ENCODE peak calls at places on chromosomes 4 and X, in five cellular contexts. One of them, this sample, is unnamed.

GRCh38 chr4:141499454-141499853 is 136.9 kb upstream of the IL15 start:
- DNase-seq in fibroblast of pulmonary artery: no peak
- DNase-seq in IMR-90: no peak
- DNase-seq in left ventricle myocardium inferior: no peak
- DNase-seq in HFFc6: no peak
- DNase-seq in this sample: no peak

GRCh38 chr4:139887962-139888735 is 222.5 kb downstream of the MGST2 start:
- DNase-seq in left ventricle myocardium inferior: no peak
- DNase-seq in IMR-90: no peak
- DNase-seq in fibroblast of pulmonary artery: no peak
- DNase-seq in HFFc6: no peak
- DNase-seq in this sample: no peak

GRCh38 chrX:27680726-27681125 is 90.6 kb downstream of the DCAF8L2 start:
- DNase-seq in left ventricle myocardium inferior: no peak
- DNase-seq in HFFc6: no peak
- DNase-seq in IMR-90: peak
- DNase-seq in fibroblast of pulmonary artery: peak
- DNase-seq in this sample: no peak

GRCh38 chr4:106583108-106583507 is 214.5 kb upstream of the GIMD1 start:
- DNase-seq in IMR-90: no peak
- DNase-seq in left ventricle myocardium inferior: no peak
- DNase-seq in HFFc6: no peak
- DNase-seq in fibroblast of pulmonary artery: no peak
- DNase-seq in this sample: no peak

GRCh38 chrX:110123331-110123782 is 120.4 kb downstream of the TMEM164 start:
- DNase-seq in HFFc6: no peak
- DNase-seq in IMR-90: no peak
- DNase-seq in fibroblast of pulmonary artery: peak
- DNase-seq in left ventricle myocardium inferior: no peak
- DNase-seq in this sample: no peak

GRCh38 chrX:103063918-103064434 is at the start of gene BEX1:
- DNase-seq in left ventricle myocardium inferior: no peak
- DNase-seq in IMR-90: no peak
- DNase-seq in fibroblast of pulmonary artery: peak
- DNase-seq in HFFc6: no peak
- DNase-seq in this sample: no peak

GRCh38 chr4:1448589-1449420 is 42.6 kb upstream of the NKX1-1 start:
- DNase-seq in HFFc6: no peak
- DNase-seq in fibroblast of pulmonary artery: no peak
- DNase-seq in IMR-90: no peak
- DNase-seq in left ventricle myocardium inferior: no peak
- DNase-seq in this sample: no peak

GRCh38 chr4:123600426-123600825 is 203.8 kb downstream of the SPRY1 start:
- DNase-seq in left ventricle myocardium inferior: no peak
- DNase-seq in fibroblast of pulmonary artery: peak
- DNase-seq in IMR-90: no peak
- DNase-seq in HFFc6: no peak
- DNase-seq in this sample: no peak

GRCh38 chrX:39416547-39417262 is 615.4 kb downstream of the MID1IP1 start:
- DNase-seq in IMR-90: no peak
- DNase-seq in left ventricle myocardium inferior: no peak
- DNase-seq in HFFc6: no peak
- DNase-seq in fibroblast of pulmonary artery: no peak
- DNase-seq in this sample: no peak

GRCh38 chr4:61517144-61517543 is 317.0 kb downstream of the ADGRL3 start:
- DNase-seq in HFFc6: no peak
- DNase-seq in fibroblast of pulmonary artery: no peak
- DNase-seq in left ventricle myocardium inferior: no peak
- DNase-seq in IMR-90: no peak
- DNase-seq in this sample: no peak

GRCh38 chr4:70901607-70901983 is 574 bp upstream of the MOB1B start:
- DNase-seq in IMR-90: no peak
- DNase-seq in left ventricle myocardium inferior: no peak
- DNase-seq in HFFc6: no peak
- DNase-seq in fibroblast of pulmonary artery: no peak
- DNase-seq in this sample: no peak

GRCh38 chr4:70903282-70903603 is 1.1 kb downstream of the MOB1B start:
- DNase-seq in left ventricle myocardium inferior: no peak
- DNase-seq in HFFc6: no peak
- DNase-seq in IMR-90: no peak
- DNase-seq in fibroblast of pulmonary artery: peak
- DNase-seq in this sample: no peak

GRCh38 chr4:70902577-70903281 is 560 bp downstream of the MOB1B start:
- DNase-seq in IMR-90: peak
- DNase-seq in fibroblast of pulmonary artery: peak
- DNase-seq in left ventricle myocardium inferior: no peak
- DNase-seq in HFFc6: peak
- DNase-seq in this sample: peak

DNA sequence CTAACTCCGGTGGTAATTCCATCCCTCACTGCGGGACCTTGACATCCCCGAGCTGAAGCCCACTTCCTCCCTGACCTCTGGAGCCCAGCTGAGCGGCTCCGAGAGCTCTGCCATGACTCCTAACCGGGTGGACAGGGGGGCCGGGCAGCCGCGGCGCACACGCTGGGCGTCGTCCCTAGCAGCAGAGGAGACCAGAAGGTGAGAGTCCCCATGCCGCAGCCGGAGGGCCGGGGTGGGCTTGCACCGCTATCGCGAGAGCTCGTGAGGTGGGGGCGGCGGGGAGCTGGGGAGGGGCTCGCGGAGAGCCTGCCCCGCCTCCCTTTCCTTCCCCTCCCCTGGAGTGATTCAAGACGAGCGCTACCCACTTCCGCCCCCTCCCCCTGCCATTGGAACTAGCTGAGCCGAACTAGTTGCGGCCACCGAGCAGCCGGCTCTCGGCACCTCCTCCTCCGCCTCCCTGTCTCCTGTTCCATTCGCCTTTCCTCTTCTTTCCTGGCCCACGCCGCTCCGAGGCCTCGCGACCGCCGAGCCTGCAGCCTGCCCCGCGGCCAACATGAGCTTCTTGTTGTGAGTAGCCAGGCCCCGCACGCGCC is at the start of gene MOB1B:
- DNase-seq in left ventricle myocardium inferior: peak
- DNase-seq in HFFc6: peak
- DNase-seq in IMR-90: peak
- DNase-seq in fibroblast of pulmonary artery: peak
- DNase-seq in this sample: peak
- TF ChIP-seq CTCF in left ventricle myocardium inferior: peak
- TF ChIP-seq CTCF in HFFc6: peak
- TF ChIP-seq CTCF in IMR-90: peak
- TF ChIP-seq CTCF in fibroblast of pulmonary artery: peak
- TF ChIP-seq CTCF in this sample: no peak

DNA sequence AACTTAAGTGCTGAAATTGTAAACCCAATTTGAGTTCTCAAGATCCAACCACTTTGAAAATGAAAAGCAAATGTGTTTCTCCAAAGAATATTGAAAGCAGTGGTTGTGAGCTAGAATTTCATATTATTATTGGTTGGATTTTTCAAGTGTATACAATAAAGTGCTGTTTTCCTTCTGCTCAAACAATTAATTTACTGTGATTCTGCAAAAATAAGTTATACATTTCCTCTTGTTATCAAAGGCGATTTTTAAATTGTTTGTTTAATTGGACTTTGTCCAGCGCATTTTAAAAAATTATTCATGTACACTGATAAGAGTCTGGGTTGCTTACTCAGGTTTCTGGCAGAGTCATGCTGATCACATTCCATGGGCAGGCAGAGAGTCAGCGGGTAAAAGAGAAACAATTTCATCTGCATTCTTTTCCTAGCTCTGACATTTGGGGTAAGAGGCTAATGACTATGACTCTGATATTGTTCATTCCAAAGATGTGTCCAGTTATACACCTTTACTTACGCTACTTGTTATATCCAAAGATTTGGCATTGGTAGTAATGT is 8.9 kb downstream of the FAT4 start:
- DNase-seq in fibroblast of pulmonary artery: peak
- DNase-seq in HFFc6: peak
- DNase-seq in left ventricle myocardium inferior: no peak
- DNase-seq in IMR-90: peak
- DNase-seq in this sample: no peak
- TF ChIP-seq CTCF in fibroblast of pulmonary artery: no peak
- TF ChIP-seq CTCF in HFFc6: no peak
- TF ChIP-seq CTCF in left ventricle myocardium inferior: no peak
- TF ChIP-seq CTCF in IMR-90: no peak
- TF ChIP-seq CTCF in this sample: no peak

GRCh38 chr4:45668086-45668485 is 455.8 kb downstream of the GABRG1 start:
- DNase-seq in left ventricle myocardium inferior: no peak
- DNase-seq in IMR-90: no peak
- DNase-seq in fibroblast of pulmonary artery: no peak
- DNase-seq in HFFc6: no peak
- DNase-seq in this sample: no peak
- TF ChIP-seq CTCF in left ventricle myocardium inferior: no peak
- TF ChIP-seq CTCF in IMR-90: no peak
- TF ChIP-seq CTCF in fibroblast of pulmonary artery: no peak
- TF ChIP-seq CTCF in HFFc6: no peak
- TF ChIP-seq CTCF in this sample: no peak

GRCh38 chr4:179051211-179051610 is 1609.0 kb upstream of the AGA start:
- DNase-seq in fibroblast of pulmonary artery: no peak
- DNase-seq in IMR-90: no peak
- DNase-seq in HFFc6: no peak
- DNase-seq in left ventricle myocardium inferior: no peak
- DNase-seq in this sample: no peak
- TF ChIP-seq CTCF in fibroblast of pulmonary artery: no peak
- TF ChIP-seq CTCF in IMR-90: no peak
- TF ChIP-seq CTCF in HFFc6: no peak
- TF ChIP-seq CTCF in left ventricle myocardium inferior: no peak
- TF ChIP-seq CTCF in this sample: no peak

DNA sequence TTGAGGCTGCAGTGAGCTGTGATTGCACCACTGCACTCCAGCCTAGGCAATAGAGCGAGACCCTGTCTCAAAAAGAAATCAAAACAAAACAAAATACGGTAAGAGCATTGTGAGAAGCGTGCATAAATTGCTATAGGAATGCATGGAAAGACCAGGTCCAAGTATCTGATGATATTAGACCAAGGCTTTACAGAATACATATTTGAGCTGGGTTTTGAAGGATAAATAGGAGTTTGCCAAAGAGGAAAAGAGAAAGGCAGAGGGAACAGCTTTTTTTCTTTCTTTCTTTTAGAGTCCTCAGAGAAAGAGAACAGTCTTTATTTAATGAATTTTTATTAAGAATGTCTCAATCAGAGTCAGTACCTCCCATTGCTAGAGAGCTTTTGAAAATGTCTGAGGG is 79.5 kb upstream of the PRPS1 start:
- DNase-seq in left ventricle myocardium inferior: no peak
- DNase-seq in HFFc6: no peak
- DNase-seq in fibroblast of pulmonary artery: no peak
- DNase-seq in IMR-90: no peak
- DNase-seq in this sample: no peak
- TF ChIP-seq CTCF in left ventricle myocardium inferior: no peak
- TF ChIP-seq CTCF in HFFc6: no peak
- TF ChIP-seq CTCF in fibroblast of pulmonary artery: no peak
- TF ChIP-seq CTCF in IMR-90: no peak
- TF ChIP-seq CTCF in this sample: no peak

This sample was measured in GM20000.